ENCODE peak calls at places on chromosomes 6 and 20, in four cellular contexts. S, A, G and Y are unnamed samples.

GRCh38 chr6:136968831-136969230 is 46.7 kb downstream of the SLC35D3 start:
- DNase-seq in S (no peak), A (no peak), G (no peak), Y (no peak)

GRCh38 chr20:8305449-8305978 is 173.4 kb downstream of the PLCB1 start:
- DNase-seq in S (peak), A (peak), G (peak), Y (peak)

GRCh38 chr20:25296094-25297093 is 48.5 kb downstream of the PYGB start:
- DNase-seq in S (peak), A (no peak), G (no peak), Y (peak)

GRCh38 chr20:59455392-59456341 is 148.7 kb upstream of the PHACTR3 start:
- DNase-seq in S (peak), A (peak), G (no peak), Y (peak)

GRCh38 chr6:158347335-158347734 is 35.1 kb downstream of the TULP4 start:
- DNase-seq in S (no peak), A (no peak), G (no peak), Y (no peak)

GRCh38 chr6:133396630-133397335 is 155.6 kb downstream of the EYA4 start:
- DNase-seq in S (no peak), A (no peak), G (no peak), Y (no peak)

GRCh38 chr6:111549744-111550143 is 55.9 kb downstream of the TRAF3IP2 start:
- DNase-seq in S (no peak), A (no peak), G (no peak), Y (no peak)

GRCh38 chr6:89242574-89243330 is 25.6 kb upstream of the GABRR1 start:
- DNase-seq in S (peak), A (peak), G (no peak), Y (peak)

GRCh38 chr6:97040355-97040860 is 115.9 kb downstream of the KLHL32 start:
- DNase-seq in S (no peak), A (no peak), G (no peak), Y (no peak)

GRCh38 chr6:5012531-5012930 is 8.7 kb upstream of the RPP40 start:
- DNase-seq in S (no peak), A (peak), G (no peak), Y (peak)

GRCh38 chr6:112651239-112651638 is 304.1 kb downstream of the RFPL4B start:
- DNase-seq in S (no peak), A (no peak), G (no peak), Y (no peak)

GRCh38 chr6:113585246-113585645 is 271.9 kb upstream of the MARCKS start:
- DNase-seq in S (no peak), A (no peak), G (no peak), Y (no peak)

GRCh38 chr20:34262488-34263288 is 21.5 kb downstream of the ASIP start:
- DNase-seq in S (no peak), A (no peak), G (no peak), Y (peak)

GRCh38 chr6:111417946-111418345 is 65.1 kb downstream of the REV3L start:
- DNase-seq in S (no peak), A (no peak), G (no peak), Y (no peak)

GRCh38 chr20:8777866-8778265 is 291.0 kb upstream of the PLCB4 start:
- DNase-seq in S (no peak), A (no peak), G (no peak), Y (no peak)

GRCh38 chr20:13765868-13766416 is 18.8 kb downstream of the ESF1 start:
- DNase-seq in S (no peak), A (no peak), G (no peak), Y (no peak)

GRCh38 chr6:40550096-40550731 is 37.0 kb downstream of the LRFN2 start:
- DNase-seq in S (peak), A (peak), G (no peak), Y (peak)

GRCh38 chr6:140623498-140623897 is 1249.0 kb upstream of the CITED2 start:
- DNase-seq in S (no peak), A (peak), G (no peak), Y (no peak)

GRCh38 chr6:161256390-161256789 is 17.5 kb downstream of the AGPAT4 start:
- DNase-seq in S (no peak), A (no peak), G (no peak), Y (no peak)

GRCh38 chr6:63351995-63352586 is 32.3 kb upstream of the LGSN start:
- DNase-seq in S (no peak), A (peak), G (peak), Y (peak)

GRCh38 chr20:54619181-54619580 is 143.8 kb downstream of the DOK5 start:
- DNase-seq in S (no peak), A (no peak), G (no peak), Y (no peak)

GRCh38 chr6:9745476-9745875 is 669.4 kb downstream of the TFAP2A start:
- DNase-seq in S (no peak), A (no peak), G (no peak), Y (no peak)

GRCh38 chr6:8707956-8708772 is 272.8 kb upstream of the SLC35B3 start:
- DNase-seq in S (peak), A (no peak), G (no peak), Y (peak)

GRCh38 chr20:21555470-21556120 is 41.7 kb upstream of the NKX2-2 start:
- DNase-seq in S (no peak), A (no peak), G (no peak), Y (no peak)

GRCh38 chr20:19070036-19070435 is 142.4 kb upstream of the SLC24A3 start:
- DNase-seq in S (no peak), A (no peak), G (no peak), Y (no peak)

GRCh38 chr20:7926323-7926722 is 13.9 kb downstream of the HAO1 start:
- DNase-seq in S (no peak), A (peak), G (no peak), Y (no peak)

GRCh38 chr20:43537921-43538854 is 20.6 kb upstream of the SGK2 start:
- DNase-seq in S (peak), A (peak), G (no peak), Y (peak)

GRCh38 chr20:41086402-41087324 is 50.7 kb upstream of the PLCG1 start:
- DNase-seq in S (no peak), A (peak), G (no peak), Y (peak)

GRCh38 chr6:8436956-8437355 is 1.6 kb upstream of the SLC35B3 start:
- DNase-seq in S (no peak), A (no peak), G (no peak), Y (peak)

GRCh38 chr20:10922521-10922920 is 248.7 kb upstream of the JAG1 start:
- DNase-seq in S (no peak), A (no peak), G (no peak), Y (no peak)

GRCh38 chr6:26593278-26594127 is 3.2 kb upstream of the ABT1 start:
- DNase-seq in S (no peak), A (no peak), G (no peak), Y (no peak)
- TF ChIP-seq MYC in S (no peak), A (no peak), G (no peak), Y (no peak)

DNA sequence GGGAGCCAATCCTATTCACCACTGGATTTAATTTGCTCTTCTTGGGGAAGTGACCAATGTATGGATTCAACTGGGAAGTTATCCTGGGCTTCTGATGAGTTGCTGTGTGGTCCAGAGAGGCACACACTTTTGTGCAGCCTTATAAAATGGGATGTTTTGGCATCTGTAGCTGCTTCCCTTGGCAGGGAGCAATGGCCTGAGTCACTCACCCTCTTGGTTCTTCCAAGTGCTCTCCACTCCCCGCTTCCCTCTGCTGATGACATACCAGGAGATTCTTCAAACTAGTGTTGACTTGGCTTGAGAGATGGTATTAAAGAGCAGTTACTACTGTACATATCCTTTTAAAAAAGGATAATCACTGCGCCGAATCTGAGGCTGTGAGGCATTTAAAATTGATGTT is 105.8 kb downstream of the JARID2 start:
- DNase-seq in S (no peak), A (peak), G (no peak), Y (no peak)
- TF ChIP-seq MAX in S (no peak), A (no peak), G (no peak), Y (no peak)

GRCh38 chr6:118283759-118284158 is 264.3 kb upstream of the PLN start:
- DNase-seq in S (peak), A (peak), G (no peak), Y (peak)
- TF ChIP-seq MYC in S (no peak), A (no peak), G (no peak), Y (no peak)

GRCh38 chr20:36017034-36017951 is 48.9 kb downstream of the CNBD2 start:
- DNase-seq in S (peak), A (peak), G (no peak), Y (no peak)
- TF ChIP-seq MAX in S (peak), A (no peak), G (no peak), Y (no peak)

GRCh38 chr20:49585585-49586245 is 17.8 kb upstream of the PTGIS start:
- DNase-seq in S (no peak), A (no peak), G (no peak), Y (no peak)

GRCh38 chr20:49584418-49585382 is 16.8 kb upstream of the PTGIS start:
- DNase-seq in S (no peak), A (no peak), G (no peak), Y (peak)

GRCh38 chr20:49582413-49583334 is 14.7 kb upstream of the PTGIS start:
- DNase-seq in S (no peak), A (no peak), G (no peak), Y (no peak)

GRCh38 chr20:49583343-49583668 is 15.4 kb upstream of the PTGIS start:
- DNase-seq in S (no peak), A (no peak), G (no peak), Y (no peak)

GRCh38 chr20:49583669-49584417 is 15.9 kb upstream of the PTGIS start:
- DNase-seq in S (peak), A (peak), G (no peak), Y (peak)
- TF ChIP-seq MYC in S (peak), A (no peak), G (no peak), Y (no peak)

GRCh38 chr6:159908535-159908934 is 17.7 kb downstream of the MAS1 start:
- DNase-seq in S (no peak), A (no peak), G (no peak), Y (peak)

GRCh38 chr6:159899994-159900745 is 9.4 kb downstream of the MAS1 start:
- DNase-seq in S (peak), A (no peak), G (no peak), Y (no peak)

GRCh38 chr6:159906400-159906799 is 15.6 kb downstream of the MAS1 start:
- DNase-seq in S (no peak), A (no peak), G (no peak), Y (no peak)

GRCh38 chr6:159908940-159909339 is 18.2 kb downstream of the MAS1 start:
- DNase-seq in S (no peak), A (no peak), G (no peak), Y (peak)

DNA sequence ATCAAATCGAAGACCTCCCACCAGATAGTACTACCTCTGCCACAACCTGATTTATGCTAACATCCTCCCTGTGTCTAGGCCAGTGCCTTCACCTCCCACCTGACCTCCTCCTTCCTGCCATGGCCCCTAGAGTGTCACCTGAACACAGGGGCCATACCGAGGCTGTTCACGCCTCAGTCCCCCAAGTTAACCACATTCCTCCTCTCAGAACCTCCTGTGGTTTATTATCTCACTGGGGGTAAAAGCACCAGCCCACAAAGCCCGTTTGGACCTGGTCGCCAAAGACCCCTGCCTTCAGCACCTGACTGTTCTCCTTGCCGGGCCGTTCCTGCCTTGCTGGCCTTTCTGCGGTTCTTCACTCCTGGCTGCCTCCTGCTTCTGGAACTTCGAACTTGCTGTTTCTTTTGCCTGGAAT is 13.7 kb downstream of the MAS1 start:
- DNase-seq in S (no peak), A (no peak), G (no peak), Y (no peak)
- TF ChIP-seq MAX in S (no peak), A (no peak), G (no peak), Y (no peak)

GRCh38 chr20:57879437-57880115 is 169.8 kb upstream of the PMEPA1 start:
- DNase-seq in S (no peak), A (no peak), G (no peak), Y (no peak)

GRCh38 chr20:57883761-57884160 is 173.9 kb upstream of the PMEPA1 start:
- DNase-seq in S (no peak), A (no peak), G (no peak), Y (no peak)

GRCh38 chr20:57880155-57880648 is 170.4 kb upstream of the PMEPA1 start:
- DNase-seq in S (no peak), A (no peak), G (no peak), Y (no peak)

GRCh38 chr20:57882451-57883161 is 172.8 kb upstream of the PMEPA1 start:
- DNase-seq in S (peak), A (no peak), G (no peak), Y (no peak)

GRCh38 chr20:57881466-57882405 is 171.9 kb upstream of the PMEPA1 start:
- DNase-seq in S (no peak), A (no peak), G (no peak), Y (no peak)
- TF ChIP-seq MYC in S (no peak), A (no peak), G (no peak), Y (no peak)